ENCODE peak calls at places on chromosomes 11 and 22, in nine cellular contexts. A is activated CD8-positive, alpha-beta memory T cell treated with anti-CD3 and anti-CD28 coated beads for 1 hour; I is right cardiac atrium; Z is progenitor cell of endocrine pancreas; K is neural crest cell; B is NCI-H2081; S is endothelial cell; R is NCI-H226; W is hypothalamus. L is an unnamed sample.

GRCh38 chr11:1771700-1772099 is 8.0 kb upstream of the CTSD start:
- DNase-seq in S (no peak), A (no peak), W (no peak), R (peak; percentile 75), Z (no peak), B (no peak), K (no peak), I (no peak), L (no peak)

GRCh38 chr11:705646-706438 is at the start of gene EPS8L2:
- DNase-seq in B (no peak), R (peak; percentile 60), K (no peak), A (no peak), W (no peak), S (no peak), Z (no peak), I (peak; percentile 67), L (no peak)

GRCh38 chr22:17815703-17816254 is 41.5 kb upstream of the BID start:
- DNase-seq in R (no peak), K (no peak), S (no peak), B (no peak), I (no peak), Z (no peak), W (no peak), A (no peak), L (no peak)

GRCh38 chr22:31344369-31345330 is 1.5 kb downstream of the PATZ1 start:
- DNase-seq in I (peak; percentile 80), W (no peak), Z (no peak), B (no peak), K (no peak), S (no peak), A (no peak), R (no peak), L (no peak)

GRCh38 chr11:119773016-119773415 is 44.0 kb upstream of the NECTIN1 start:
- DNase-seq in S (no peak), K (no peak), B (peak; percentile 35), A (no peak), I (no peak), Z (no peak), W (no peak), R (no peak), L (no peak)

GRCh38 chr11:94968334-94968958 is 4.9 kb downstream of the CWC15 start:
- DNase-seq in K (no peak), B (no peak), S (no peak), R (no peak), A (no peak), W (no peak), Z (no peak), I (no peak), L (no peak)

GRCh38 chr11:11717064-11717725 is 95.4 kb upstream of the GALNT18 start:
- DNase-seq in I (no peak), W (no peak), A (no peak), Z (no peak), R (no peak), S (no peak), B (no peak), K (no peak), L (no peak)

GRCh38 chr11:134062255-134063030 is 6.4 kb upstream of the JAM3 start:
- DNase-seq in S (no peak), R (no peak), Z (no peak), A (no peak), K (no peak), W (no peak), I (no peak), B (no peak), L (no peak)

GRCh38 chr11:134048028-134048427 is 20.8 kb upstream of the JAM3 start:
- DNase-seq in W (no peak), I (no peak), A (no peak), S (no peak), K (no peak), R (no peak), Z (no peak), B (no peak), L (no peak)